ENCODE peak calls at places on chromosome 11, in ten cellular contexts. H, L, G, S, Z, Q, X, U, I and P are unnamed samples.

GRCh38 chr11:82229346-82229745 is 504.3 kb downstream of the FAM181B start:
- DNase-seq in L (peak; percentile 47), G (no peak), I (no peak), H (no peak), Z (no peak), Q (peak; percentile 65), S (peak; percentile 33), X (no peak), U (no peak), P (no peak)

GRCh38 chr11:108663154-108663877 is 1.6 kb upstream of the DDX10 start:
- DNase-seq in I (no peak), U (no peak), H (no peak), S (no peak), Q (no peak), G (no peak), Z (no peak), X (no peak), L (no peak), P (no peak)

GRCh38 chr11:405323-405975 is 9.3 kb downstream of the SIGIRR start:
- DNase-seq in L (no peak), S (no peak), H (peak; percentile 93), U (no peak), Q (peak; percentile 56), G (peak; percentile 65), Z (no peak), X (peak; percentile 62), I (no peak), P (no peak)

GRCh38 chr11:122977455-122978302 is 4.0 kb downstream of the BSX start:
- DNase-seq in L (no peak), H (no peak), S (no peak), X (no peak), I (no peak), Z (peak; percentile 30), U (peak; percentile 9), Q (no peak), G (no peak), P (no peak)

GRCh38 chr11:129930306-129930705 is 34.9 kb upstream of the NFRKB start:
- DNase-seq in U (no peak), Q (peak; percentile 56), G (no peak), X (no peak), L (peak; percentile 68), Z (no peak), I (no peak), H (no peak), S (no peak), P (no peak)

GRCh38 chr11:46075168-46075567 is 46.1 kb downstream of the PHF21A start:
- DNase-seq in U (no peak), Z (no peak), G (no peak), H (no peak), L (peak; percentile 84), X (no peak), I (no peak), Q (peak; percentile 83), S (peak; percentile 81), P (no peak)

GRCh38 chr11:57116654-57117053 is 65.1 kb upstream of the LRRC55 start:
- DNase-seq in Z (no peak), H (peak; percentile 51), U (peak; percentile 40), L (peak; percentile 58), G (peak; percentile 24), Q (peak; percentile 66), X (no peak), S (peak; percentile 53), I (no peak), P (no peak)

GRCh38 chr11:58059011-58059358 is 28.2 kb downstream of the OR6Q1 start:
- DNase-seq in Z (no peak), H (no peak), X (no peak), S (peak; percentile 91), L (peak; percentile 64), Q (peak; percentile 71), G (no peak), U (no peak), I (no peak), P (no peak)

GRCh38 chr11:75031224-75031753 is 42.6 kb downstream of the NEU3 start:
- DNase-seq in G (no peak), L (peak; percentile 54), U (no peak), X (no peak), I (peak; percentile 51), Q (peak; percentile 93), S (peak; percentile 73), Z (no peak), H (no peak), P (no peak)

GRCh38 chr11:64743591-64744543 is at the start of gene RASGRP2:
- DNase-seq in L (no peak), G (peak; percentile 87), Z (peak; percentile 89), U (peak; percentile 54), I (peak; percentile 90), H (peak; percentile 82), X (peak; percentile 89), Q (peak; percentile 77), S (no peak), P (peak; percentile 87)

GRCh38 chr11:65419773-65420481 is 2.7 kb upstream of the NEAT1 start:
- DNase-seq in Q (peak; percentile 99), U (no peak), I (peak; percentile 98), X (peak; percentile 81), L (peak; percentile 97), Z (peak; percentile 19), G (peak; percentile 92), H (peak; percentile 97), S (peak; percentile 94), P (peak; percentile 63)

DNA sequence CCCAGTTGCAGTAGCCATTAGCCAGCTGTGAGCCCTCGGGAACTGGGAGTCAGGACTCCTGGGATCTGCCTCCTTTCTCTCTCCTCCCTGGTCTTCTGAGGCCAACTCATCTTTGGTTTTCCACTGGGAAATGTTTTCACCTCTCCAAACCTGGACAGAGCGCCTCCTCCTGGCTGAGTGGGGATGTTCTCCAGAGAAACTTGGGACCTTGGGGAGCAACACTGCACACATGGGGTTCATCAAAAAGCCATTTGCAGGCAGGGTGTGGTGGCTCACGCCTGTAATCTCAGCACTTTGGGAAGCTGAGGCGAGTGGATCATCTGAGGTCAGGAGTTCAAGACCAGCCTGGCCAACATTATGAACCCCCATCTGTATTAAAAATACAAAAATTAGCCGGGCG is 145.4 kb downstream of the NECTIN1 start:
- DNase-seq in I (no peak), L (no peak), S (no peak), G (no peak), X (no peak), Q (no peak), H (peak; percentile 6), Z (no peak), U (no peak), P (no peak)
- TF ChIP-seq CTCF in I (no peak), L (peak; percentile 18), S (peak; percentile 24), G (no peak), X (no peak), Q (peak; percentile 18), H (no peak), Z (no peak), U (peak; percentile 42), P (no peak)

GRCh38 chr11:103659138-103659734 is 377.2 kb upstream of the DDI1 start:
- DNase-seq in S (no peak), U (no peak), Q (peak; percentile 33), X (no peak), L (peak; percentile 58), G (no peak), Z (no peak), H (no peak), I (no peak), P (no peak)
- TF ChIP-seq CTCF in S (peak; percentile 28), U (peak; percentile 33), Q (peak; percentile 59), X (no peak), L (peak; percentile 29), G (no peak), Z (no peak), H (no peak), I (no peak), P (no peak)

GRCh38 chr11:67276821-67277230 is 10.6 kb downstream of the GRK2 start:
- DNase-seq in Q (peak; percentile 44), G (peak; percentile 63), X (peak; percentile 50), S (peak; percentile 29), U (no peak), I (peak; percentile 75), H (peak; percentile 50), Z (no peak), L (no peak), P (no peak)
- TF ChIP-seq CTCF in Q (peak; percentile 23), G (peak; percentile 24), X (no peak), S (peak; percentile 44), U (no peak), I (no peak), H (no peak), Z (no peak), L (no peak), P (no peak)

DNA sequence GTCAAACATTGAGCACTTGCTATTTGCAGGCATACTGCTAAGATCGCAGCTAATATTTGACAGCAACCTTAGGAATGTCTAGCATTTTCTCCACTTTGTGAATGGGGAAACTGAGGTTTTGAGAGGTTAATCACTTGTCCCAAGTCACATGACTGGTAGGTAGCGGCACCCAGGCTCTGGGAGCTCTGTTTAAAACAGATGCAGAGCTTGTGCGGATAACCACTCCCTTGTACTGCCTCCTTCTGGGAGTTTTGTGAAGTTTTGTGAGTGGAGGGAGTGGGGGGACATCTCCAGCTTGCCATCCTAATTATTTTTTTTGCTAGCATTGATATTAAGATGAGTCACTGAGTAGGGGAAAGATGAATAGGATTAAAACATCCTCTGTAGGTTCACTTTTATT is 134.7 kb downstream of the GRIK4 start:
- DNase-seq in S (no peak), L (no peak), X (no peak), H (no peak), Q (no peak), U (no peak), G (no peak), I (no peak), Z (no peak), P (no peak)
- TF ChIP-seq CTCF in S (no peak), L (no peak), X (no peak), H (no peak), Q (no peak), U (no peak), G (no peak), I (no peak), Z (no peak), P (no peak)

DNA sequence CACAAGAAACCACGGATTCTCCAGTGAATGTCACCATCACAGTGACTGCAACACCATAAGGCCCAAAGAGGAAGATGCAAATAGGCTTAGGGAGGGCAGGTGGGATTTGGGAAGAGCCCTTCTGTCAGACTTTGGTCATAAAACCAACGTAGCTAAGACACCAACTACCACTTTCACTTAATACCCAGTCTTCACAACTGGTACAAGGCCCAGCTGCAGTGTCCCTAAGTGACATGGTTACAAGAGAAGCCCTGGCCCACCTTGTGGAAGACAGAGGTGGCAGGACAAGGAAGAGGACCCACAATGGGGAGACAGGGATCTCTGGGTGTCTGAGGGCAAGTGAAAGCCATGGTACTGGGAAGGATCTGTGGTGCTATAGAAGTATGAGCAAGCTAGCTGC is 10.0 kb downstream of the VSIG10L2 start:
- DNase-seq in X (no peak), Z (no peak), G (no peak), H (no peak), S (no peak), Q (no peak), L (no peak), U (no peak), I (no peak), P (no peak)
- TF ChIP-seq CTCF in X (no peak), Z (no peak), G (no peak), H (no peak), S (no peak), Q (no peak), L (no peak), U (no peak), I (no peak), P (no peak)

GRCh38 chr11:73759520-73760065 is 1.3 kb downstream of the RAB6A start:
- DNase-seq in X (no peak), I (no peak), G (no peak), Q (peak; percentile 50), Z (peak; percentile 18), L (peak; percentile 27), S (peak; percentile 45), H (no peak), U (no peak), P (no peak)
- TF ChIP-seq CTCF in X (no peak), I (peak; percentile 25), G (no peak), Q (peak; percentile 39), Z (no peak), L (no peak), S (peak; percentile 18), H (no peak), U (peak; percentile 41), P (no peak)

GRCh38 chr11:113384551-113384950 is 3.0 kb upstream of the ANKK1 start:
- DNase-seq in L (peak; percentile 98), Z (no peak), G (no peak), X (no peak), Q (peak; percentile 89), U (no peak), I (peak; percentile 31), H (no peak), S (peak; percentile 90), P (no peak)
- TF ChIP-seq CTCF in L (no peak), Z (no peak), G (no peak), X (no peak), Q (no peak), U (no peak), I (no peak), H (no peak), S (no peak), P (no peak)